ENCODE peak calls at places on chromosomes 1 and 21, in eight cellular contexts. N is thyroid gland; J is naive thymus-derived CD4-positive, alpha-beta T cell; P is GM23248; A is aorta; R is fibroblast of lung; H is neural progenitor cell; W is effector memory CD4-positive, alpha-beta T cell. O is an unnamed sample. For H3K9me3, the result is how much of the 10 kb centered on the place peaks cover.

GRCh38 chr1:173508541-173508940 is 31.4 kb downstream of the PRDX6 start:
- DNase-seq in N (no peak), H (no peak), W (no peak), R (no peak), P (no peak), A (no peak), J (no peak), O (no peak)

GRCh38 chr1:17229379-17229778 is 19.5 kb upstream of the PADI3 start:
- DNase-seq in P (no peak), R (no peak), H (no peak), A (no peak), N (no peak), W (no peak), J (no peak), O (no peak)

GRCh38 chr1:153880962-153881361 is 41.8 kb downstream of the GATAD2B start:
- DNase-seq in J (peak), R (peak), A (peak), H (peak), N (peak), W (no peak), P (peak), O (no peak)

GRCh38 chr1:119276558-119276957 is 92.0 kb upstream of the HAO2 start:
- DNase-seq in A (no peak), W (no peak), H (peak), R (no peak), N (no peak), P (no peak), J (no peak), O (peak)

GRCh38 chr1:32830092-32830852 is 12.8 kb downstream of the S100PBP start:
- DNase-seq in J (no peak), N (no peak), P (no peak), W (no peak), A (no peak), H (no peak), R (no peak), O (no peak)

GRCh38 chr21:29072873-29073221 is 601 bp downstream of the CCT8 start:
- DNase-seq in P (peak), R (peak), N (no peak), W (no peak), J (no peak), A (no peak), H (peak), O (no peak)

GRCh38 chr1:159040206-159040605 is 30.5 kb downstream of the IFI16 start:
- DNase-seq in P (peak), N (no peak), A (no peak), W (no peak), J (no peak), R (no peak), H (no peak), O (no peak)

GRCh38 chr1:207659545-207660148 is 14.7 kb downstream of the CR1L start:
- DNase-seq in H (no peak), N (no peak), P (no peak), W (no peak), A (no peak), R (no peak), J (no peak), O (no peak)

GRCh38 chr1:101236546-101237228 is at the start of gene S1PR1:
- DNase-seq in N (peak), J (peak), W (peak), A (peak), R (peak), H (peak), P (peak), O (peak)

GRCh38 chr1:151368745-151369610 is 3.5 kb downstream of the SELENBP1 start:
- DNase-seq in W (no peak), N (peak), J (no peak), P (no peak), A (no peak), R (no peak), H (no peak), O (no peak)

GRCh38 chr1:60073605-60074278 is at the start of gene C1orf87:
- DNase-seq in J (no peak), R (no peak), N (no peak), P (no peak), H (peak), A (no peak), W (no peak), O (no peak)

GRCh38 chr1:43766818-43767525 is 59.6 kb downstream of the ST3GAL3 start:
- DNase-seq in N (peak), A (no peak), R (no peak), W (no peak), P (no peak), J (no peak), H (peak), O (no peak)

GRCh38 chr1:143727263-143727662 is 244.5 kb downstream of the FAM72C start:
- DNase-seq in W (no peak), N (no peak), H (no peak), J (no peak), R (no peak), P (no peak), A (no peak), O (no peak)

GRCh38 chr1:64171797-64172281 is 31.6 kb upstream of the UBE2U start:
- DNase-seq in A (no peak), J (no peak), H (no peak), R (peak), N (no peak), P (peak), W (no peak), O (no peak)

GRCh38 chr1:112688781-112689193 is 14.3 kb downstream of the MOV10 start:
- DNase-seq in H (no peak), J (no peak), P (no peak), R (no peak), A (peak), N (no peak), W (no peak), O (no peak)

GRCh38 chr1:182786223-182787001 is 3.2 kb upstream of the NPL start:
- DNase-seq in W (no peak), P (peak), H (peak), R (peak), A (peak), N (peak), J (no peak), O (peak)

GRCh38 chr1:207017615-207018559 is 14.7 kb downstream of the C1orf116 start:
- DNase-seq in R (no peak), A (peak), N (peak), P (peak), W (no peak), J (no peak), H (no peak), O (no peak)

GRCh38 chr1:240136402-240136801 is 44.7 kb downstream of the FMN2 start:
- DNase-seq in N (no peak), J (no peak), H (no peak), R (no peak), A (no peak), P (peak), W (no peak), O (no peak)

GRCh38 chr1:31762726-31763670 is 1.1 kb downstream of the ADGRB2 start:
- DNase-seq in W (peak), R (peak), P (peak), H (peak), N (peak), J (peak), A (peak), O (peak)

GRCh38 chr1:111856411-111857135 is 100.9 kb downstream of the DDX20 start:
- DNase-seq in H (peak), R (no peak), A (no peak), W (no peak), N (no peak), P (no peak), J (no peak), O (no peak)

DNA sequence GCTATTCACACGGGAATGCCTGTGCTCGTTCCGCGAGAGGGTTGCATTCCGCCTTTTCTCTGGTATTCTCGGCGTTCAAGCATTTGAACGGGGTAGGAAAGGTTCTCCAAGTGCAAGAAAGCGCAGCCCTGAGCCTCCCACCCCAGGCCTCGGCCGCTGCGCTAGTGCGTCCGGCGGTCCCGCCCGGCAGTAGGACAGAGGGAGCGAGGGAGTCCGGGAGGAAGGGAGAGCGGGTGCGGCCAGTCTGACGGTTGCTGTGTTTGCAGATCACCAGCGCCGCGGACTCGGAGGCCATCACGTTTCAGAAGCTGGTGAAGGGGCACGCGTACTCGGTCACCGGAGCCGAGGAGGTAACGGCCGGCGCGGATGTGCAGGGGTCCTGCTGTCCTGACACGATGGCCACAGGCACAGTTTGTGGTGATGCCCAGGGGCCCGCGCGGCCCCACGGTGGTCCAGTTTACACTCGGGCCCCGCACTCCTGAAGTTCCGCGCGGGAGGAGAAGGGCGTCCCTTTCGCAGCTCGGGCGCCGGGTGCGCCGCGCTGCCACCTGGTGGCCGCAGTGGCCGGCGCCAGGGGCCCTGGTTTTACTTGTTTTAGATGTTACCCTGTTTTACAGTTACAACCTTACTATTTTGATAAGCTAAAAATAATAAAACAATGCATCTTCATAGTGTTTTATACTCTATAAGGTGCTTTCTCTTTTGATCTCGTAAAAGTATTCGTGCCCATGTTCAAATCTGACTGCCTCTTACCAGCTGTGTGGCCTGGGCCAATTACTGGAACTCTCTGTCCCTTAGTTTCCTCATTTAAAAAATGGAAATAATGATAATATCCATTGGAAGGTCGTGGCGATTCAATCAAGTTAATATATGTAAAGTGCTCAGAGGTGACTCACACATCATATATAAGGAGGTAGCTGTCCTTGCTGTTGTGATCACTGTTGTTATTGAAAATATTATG is 36.7 kb downstream of the CAPN2 start:
- DNase-seq in N (peak), P (peak), A (peak), J (peak), R (peak), H (peak), W (peak), O (peak)
- H3K4me3 ChIP-seq in N (peak), P (no peak), A (no peak), J (peak), R (no peak), H (peak), W (peak), O (no peak)

DNA sequence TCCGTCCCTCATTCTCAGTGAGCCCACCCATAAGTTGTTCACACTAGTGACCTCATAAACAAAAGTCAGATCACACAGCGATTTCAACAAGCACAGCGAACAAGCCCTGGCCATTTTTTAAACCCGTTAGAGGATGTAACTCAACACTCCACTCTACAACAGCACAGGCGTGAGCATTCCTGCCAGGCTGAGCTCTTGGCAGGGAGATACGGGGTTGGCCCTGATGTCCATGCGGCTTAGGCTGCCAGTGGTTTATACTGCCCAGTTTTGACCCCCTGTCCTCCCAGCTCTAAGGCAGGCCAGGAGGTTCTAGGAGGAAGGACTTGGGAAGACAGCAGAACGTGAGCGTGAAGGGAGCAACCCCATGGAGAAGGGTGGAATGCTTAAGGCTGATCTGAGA is 35.0 kb downstream of the PARP1 start:
- DNase-seq in A (no peak), H (no peak), J (no peak), P (no peak), W (no peak), N (no peak), R (no peak), O (no peak)
- H3K27ac ChIP-seq in A (no peak), H (no peak), J (no peak), P (no peak), W (no peak), N (no peak), R (no peak), O (no peak)

DNA sequence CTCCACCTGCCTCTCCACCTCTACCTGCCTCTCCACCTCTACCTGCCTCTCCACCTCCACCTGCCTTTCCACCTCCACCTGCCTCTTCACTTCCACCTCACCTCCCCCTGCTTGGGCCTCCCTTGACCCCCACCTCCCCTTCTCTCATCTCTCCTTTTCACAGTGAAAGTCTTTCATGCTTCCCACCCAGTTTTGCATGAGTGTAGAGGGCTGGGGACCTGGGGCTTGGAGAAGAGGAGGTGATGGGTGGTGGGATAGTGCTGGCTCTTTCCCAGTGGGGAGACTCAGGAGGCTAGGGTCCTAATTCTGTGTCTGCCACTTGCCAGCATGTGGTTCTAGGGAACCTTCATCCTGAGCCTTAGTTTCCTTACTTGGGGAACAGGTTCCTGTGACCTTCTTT is 316.2 kb upstream of the C1orf174 start:
- DNase-seq in N (no peak), W (no peak), H (no peak), J (no peak), A (no peak), P (no peak), R (no peak), O (no peak)
- H3K9me3 ChIP-seq in N (under half), W (under half), H (under half), J (under half), A (under half), P (under half), R (under half), O (under half)

GRCh38 chr1:114512595-114513280 is 1.7 kb upstream of the TRIM33 start:
- DNase-seq in W (no peak), N (no peak), A (no peak), R (no peak), J (no peak), H (no peak), P (no peak), O (no peak)
- H3K4me3 ChIP-seq in W (no peak), N (no peak), A (no peak), R (no peak), J (no peak), H (peak), P (peak), O (no peak)

GRCh38 chr1:19395678-19396192 is 83.6 kb downstream of the SLC66A1 start:
- DNase-seq in P (peak), N (no peak), A (no peak), J (no peak), R (peak), W (no peak), H (peak), O (no peak)
- H3K27ac ChIP-seq in P (peak), N (no peak), A (no peak), J (no peak), R (peak), W (no peak), H (peak), O (no peak)

GRCh38 chr21:22927469-22927868 is 1929.3 kb downstream of the NCAM2 start:
- DNase-seq in J (no peak), R (no peak), A (no peak), N (no peak), H (no peak), P (no peak), W (no peak), O (no peak)
- H3K9me3 ChIP-seq in J (under half), R (under half), A (under half), N (under half), H (under half), P (under half), W (under half), O (under half)

GRCh38 chr1:160520999-160521398 is 2.1 kb downstream of the SLAMF6 start:
- DNase-seq in N (no peak), R (no peak), H (no peak), P (no peak), A (no peak), W (no peak), J (no peak), O (no peak)

GRCh38 chr1:160520582-160520981 is 2.5 kb downstream of the SLAMF6 start:
- DNase-seq in W (no peak), R (no peak), H (no peak), J (no peak), A (no peak), N (no peak), P (peak), O (no peak)

GRCh38 chr1:160522622-160523345 is at the start of gene SLAMF6:
- DNase-seq in J (peak), H (no peak), A (no peak), R (no peak), W (no peak), N (no peak), P (no peak), O (no peak)

GRCh38 chr1:160521554-160521953 is 1.5 kb downstream of the SLAMF6 start:
- DNase-seq in J (no peak), N (no peak), H (no peak), R (no peak), A (no peak), W (no peak), P (no peak), O (no peak)

DNA sequence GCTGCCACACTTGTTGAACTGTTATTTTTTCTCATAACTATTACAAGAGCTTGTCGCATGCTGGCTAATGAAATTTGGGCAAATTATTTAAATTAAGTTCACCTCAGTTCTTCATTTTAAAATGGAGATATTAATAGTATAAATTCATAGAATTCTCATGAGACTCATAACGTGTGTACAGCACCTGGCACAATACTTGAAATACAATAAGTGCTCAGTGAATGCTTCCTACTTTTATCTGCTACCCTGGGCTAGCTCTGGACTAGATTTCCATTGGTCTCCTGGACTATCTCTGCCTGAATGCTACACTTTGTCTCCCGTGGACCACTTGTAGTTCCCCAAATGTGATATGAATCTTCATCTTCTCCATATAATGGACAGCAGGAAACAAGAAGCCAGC is 919 bp downstream of the SLAMF6 start:
- DNase-seq in P (no peak), J (no peak), N (no peak), A (no peak), W (no peak), H (no peak), R (no peak), O (no peak)
- H3K4me3 ChIP-seq in P (no peak), J (peak), N (no peak), A (no peak), W (peak), H (no peak), R (no peak), O (no peak)

GRCh38 chr1:157418231-157418630 is 134.1 kb downstream of the FCRL5 start:
- DNase-seq in H (no peak), P (no peak), R (no peak), N (no peak), A (no peak), J (no peak), W (no peak), O (no peak)
- H3K27ac ChIP-seq in H (no peak), P (no peak), R (no peak), N (no peak), A (no peak), J (no peak), W (no peak), O (no peak)

GRCh38 chr21:45116066-45116465 is 41.7 kb downstream of the ADARB1 start:
- DNase-seq in N (no peak), A (no peak), R (no peak), W (no peak), P (no peak), H (no peak), J (no peak), O (no peak)
- H3K9me3 ChIP-seq in N (under half), A (under half), R (under half), W (under half), P (under half), H (under half), J (under half), O (under half)

GRCh38 chr1:205294914-205295310 is 26.6 kb downstream of the NUAK2 start:
- DNase-seq in H (no peak), R (no peak), N (no peak), P (no peak), A (no peak), W (no peak), J (no peak), O (no peak)
- H3K4me3 ChIP-seq in H (peak), R (no peak), N (no peak), P (no peak), A (no peak), W (no peak), J (no peak), O (no peak)

O was measured in WERI-Rb-1.